ENCODE peak calls at places on chromosomes 11 and 22, in nine cellular contexts. W, P, V, O, A, Y, S, Z and X are unnamed samples.

GRCh38 chr11:117226388-117227385 is 5.2 kb downstream of the PCSK7 start:
- DNase-seq in W (no peak), P (no peak), V (no peak), O (no peak), A (no peak), Y (peak; percentile 71), S (peak; percentile 88), Z (peak; percentile 55), X (peak; percentile 84)

GRCh38 chr22:42329504-42329903 is 59.1 kb upstream of the TCF20 start:
- DNase-seq in W (no peak), P (no peak), V (no peak), O (no peak), A (no peak), Y (no peak), S (no peak), Z (no peak), X (no peak)

GRCh38 chr22:45441158-45441557 is 27.7 kb downstream of the RIBC2 start:
- DNase-seq in W (peak; percentile 26), P (no peak), V (peak; percentile 68), O (peak; percentile 71), A (peak; percentile 6), Y (peak; percentile 57), S (peak; percentile 81), Z (peak; percentile 52), X (peak; percentile 73)

GRCh38 chr22:48952256-48953102 is 875.2 kb downstream of the BRD1 start:
- DNase-seq in W (no peak), P (peak; percentile 41), V (no peak), O (no peak), A (no peak), Y (no peak), S (no peak), Z (no peak), X (no peak)

GRCh38 chr11:32892355-32893090 is at the start of gene QSER1:
- DNase-seq in W (peak; percentile 53), P (peak; percentile 54), V (peak; percentile 78), O (peak; percentile 83), A (peak; percentile 65), Y (peak; percentile 78), S (peak; percentile 48), Z (peak; percentile 77), X (peak; percentile 88)

GRCh38 chr11:115990004-115990447 is 485.8 kb upstream of the CADM1 start:
- DNase-seq in W (no peak), P (no peak), V (peak; percentile 32), O (no peak), A (no peak), Y (peak; percentile 2), S (no peak), Z (no peak), X (peak; percentile 74)

GRCh38 chr11:118003021-118003423 is 16.8 kb downstream of the IL10RA start:
- DNase-seq in W (no peak), P (no peak), V (no peak), O (no peak), A (peak; percentile 34), Y (no peak), S (no peak), Z (no peak), X (no peak)

GRCh38 chr22:21941921-21942320 is 10.7 kb downstream of the PPM1F start:
- DNase-seq in W (no peak), P (no peak), V (no peak), O (no peak), A (no peak), Y (no peak), S (no peak), Z (no peak), X (no peak)

GRCh38 chr22:42202669-42203068 is 67.8 kb downstream of the TCF20 start:
- DNase-seq in W (no peak), P (no peak), V (no peak), O (no peak), A (peak; percentile 44), Y (no peak), S (peak; percentile 78), Z (peak; percentile 68), X (no peak)

GRCh38 chr11:44780940-44781631 is 54.3 kb downstream of the TSPAN18 start:
- DNase-seq in W (no peak), P (no peak), V (no peak), O (no peak), A (no peak), Y (no peak), S (peak; percentile 80), Z (peak; percentile 93), X (no peak)

GRCh38 chr11:117919326-117920275 is 9.6 kb downstream of the TMPRSS13 start:
- DNase-seq in W (no peak), P (no peak), V (no peak), O (no peak), A (no peak), Y (no peak), S (no peak), Z (no peak), X (no peak)

GRCh38 chr11:45993438-45994064 is 71.1 kb downstream of the LARGE2 start:
- DNase-seq in W (no peak), P (peak; percentile 67), V (peak; percentile 20), O (no peak), A (no peak), Y (no peak), S (peak; percentile 24), Z (no peak), X (no peak)

GRCh38 chr11:4643084-4643483 is 698 bp upstream of the OR51E1 start:
- DNase-seq in W (no peak), P (no peak), V (no peak), O (no peak), A (no peak), Y (no peak), S (peak; percentile 2), Z (peak; percentile 11), X (no peak)

GRCh38 chr11:100863080-100863581 is 176.0 kb downstream of the ARHGAP42 start:
- DNase-seq in W (no peak), P (no peak), V (peak; percentile 6), O (no peak), A (no peak), Y (peak; percentile 19), S (peak; percentile 96), Z (peak; percentile 17), X (peak; percentile 46)

GRCh38 chr11:120324932-120325810 is at the start of gene TLCD5:
- DNase-seq in W (peak; percentile 70), P (no peak), V (no peak), O (peak; percentile 75), A (peak; percentile 22), Y (peak; percentile 78), S (peak; percentile 76), Z (peak; percentile 84), X (peak; percentile 94)
- TF ChIP-seq CTCF in W (no peak), P (no peak), V (no peak), O (no peak), A (no peak), Y (peak; percentile 14), S (peak; percentile 31), Z (no peak), X (peak; percentile 38)

GRCh38 chr11:90542092-90542491 is 319.2 kb upstream of the CHORDC1 start:
- DNase-seq in W (no peak), P (no peak), V (no peak), O (no peak), A (no peak), Y (no peak), S (no peak), Z (no peak), X (no peak)
- TF ChIP-seq CTCF in W (no peak), P (no peak), V (no peak), O (no peak), A (no peak), Y (no peak), S (no peak), Z (no peak), X (no peak)

GRCh38 chr11:123041185-123041584 is 20.8 kb downstream of the HSPA8 start:
- DNase-seq in W (no peak), P (no peak), V (no peak), O (no peak), A (no peak), Y (no peak), S (no peak), Z (no peak), X (no peak)

GRCh38 chr11:123034587-123034986 is 27.3 kb downstream of the HSPA8 start:
- DNase-seq in W (no peak), P (no peak), V (no peak), O (no peak), A (no peak), Y (no peak), S (no peak), Z (no peak), X (no peak)

GRCh38 chr11:123030517-123030916 is 31.4 kb downstream of the HSPA8 start:
- DNase-seq in W (no peak), P (no peak), V (no peak), O (no peak), A (no peak), Y (no peak), S (no peak), Z (no peak), X (no peak)

GRCh38 chr11:123033895-123034294 is 28.0 kb downstream of the HSPA8 start:
- DNase-seq in W (no peak), P (no peak), V (no peak), O (no peak), A (no peak), Y (no peak), S (no peak), Z (peak; percentile 25), X (peak; percentile 23)

DNA sequence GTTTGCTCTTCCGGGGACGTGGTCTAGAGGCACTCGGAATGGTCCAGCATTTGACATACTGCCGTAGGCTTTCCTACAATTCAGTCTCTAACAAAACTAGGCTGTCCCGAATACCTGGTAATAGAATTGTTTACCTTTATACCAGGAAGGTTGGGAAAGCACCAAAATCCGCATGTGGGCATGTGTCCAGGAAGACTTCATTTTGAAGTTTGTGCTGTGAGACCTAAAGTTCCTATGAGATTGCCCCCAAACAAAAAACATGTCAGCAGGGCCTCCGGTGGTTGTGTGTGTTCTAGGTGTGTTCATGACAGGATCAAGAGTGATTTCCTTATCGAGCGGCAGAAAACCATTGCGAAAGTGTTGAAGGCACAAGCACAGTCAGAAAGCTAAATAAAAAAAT is 26.1 kb downstream of the HSPA8 start:
- DNase-seq in W (no peak), P (no peak), V (no peak), O (no peak), A (no peak), Y (no peak), S (no peak), Z (no peak), X (no peak)
- TF ChIP-seq CTCF in W (no peak), P (no peak), V (no peak), O (no peak), A (no peak), Y (no peak), S (no peak), Z (no peak), X (no peak)

GRCh38 chr22:40000171-40000570 is 5.4 kb downstream of the FAM83F start:
- DNase-seq in W (no peak), P (no peak), V (no peak), O (no peak), A (no peak), Y (no peak), S (no peak), Z (no peak), X (no peak)

GRCh38 chr22:39997939-39998726 is 3.4 kb downstream of the FAM83F start:
- DNase-seq in W (no peak), P (no peak), V (peak; percentile 89), O (no peak), A (no peak), Y (peak; percentile 23), S (peak; percentile 30), Z (no peak), X (peak; percentile 70)

GRCh38 chr22:39997421-39997820 is 2.7 kb downstream of the FAM83F start:
- DNase-seq in W (no peak), P (no peak), V (no peak), O (no peak), A (no peak), Y (no peak), S (no peak), Z (no peak), X (no peak)

GRCh38 chr22:40001104-40001503 is 6.3 kb downstream of the FAM83F start:
- DNase-seq in W (no peak), P (no peak), V (no peak), O (no peak), A (no peak), Y (no peak), S (no peak), Z (no peak), X (no peak)

GRCh38 chr22:39999144-39999757 is 4.5 kb downstream of the FAM83F start:
- DNase-seq in W (no peak), P (no peak), V (peak; percentile 76), O (no peak), A (no peak), Y (peak; percentile 61), S (peak; percentile 97), Z (no peak), X (peak; percentile 57)
- TF ChIP-seq CTCF in W (no peak), P (no peak), V (no peak), O (no peak), A (no peak), Y (no peak), S (peak; percentile 11), Z (no peak), X (no peak)